ENCODE peak calls at places on chromosomes 16 and 17, in four cellular contexts. One of them, this sample, is unnamed.

GRCh38 chr17:81859906-81860755 is at the start of gene P4HB:
- DNase-seq in A549: no peak
- DNase-seq in K562: no peak
- DNase-seq in HepG2: no peak
- DNase-seq in this sample: no peak

GRCh38 chr16:70805380-70805779 is 4.4 kb upstream of the VAC14 start:
- DNase-seq in HepG2: no peak
- DNase-seq in K562: no peak
- DNase-seq in A549: no peak
- DNase-seq in this sample: no peak

GRCh38 chr16:55169780-55170179 is 154.2 kb upstream of the IRX6 start:
- DNase-seq in K562: no peak
- DNase-seq in A549: no peak
- DNase-seq in HepG2: no peak
- DNase-seq in this sample: no peak

GRCh38 chr17:1256699-1257098 is 13.5 kb upstream of the BHLHA9 start:
- DNase-seq in A549: no peak
- DNase-seq in K562: no peak
- DNase-seq in HepG2: no peak
- DNase-seq in this sample: no peak

GRCh38 chr16:54817432-54817831 is 113.2 kb upstream of the IRX5 start:
- DNase-seq in HepG2: peak
- DNase-seq in K562: peak
- DNase-seq in A549: peak
- DNase-seq in this sample: no peak

GRCh38 chr17:48586355-48586924 is 3.6 kb downstream of the HOXB3 start:
- DNase-seq in A549: no peak
- DNase-seq in K562: no peak
- DNase-seq in HepG2: no peak
- DNase-seq in this sample: no peak

GRCh38 chr17:80712610-80713009 is 168.0 kb downstream of the RPTOR start:
- DNase-seq in A549: no peak
- DNase-seq in K562: no peak
- DNase-seq in HepG2: no peak
- DNase-seq in this sample: no peak

GRCh38 chr17:45240905-45241314 is 19.2 kb downstream of the FMNL1 start:
- DNase-seq in A549: no peak
- DNase-seq in K562: no peak
- DNase-seq in HepG2: no peak
- DNase-seq in this sample: no peak

GRCh38 chr16:74700206-74701040 is at the start of gene MLKL:
- DNase-seq in HepG2: peak
- DNase-seq in K562: peak
- DNase-seq in A549: peak
- DNase-seq in this sample: peak

GRCh38 chr17:27533874-27534815 is 77.9 kb downstream of the KSR1 start:
- DNase-seq in K562: no peak
- DNase-seq in HepG2: no peak
- DNase-seq in A549: no peak
- DNase-seq in this sample: peak

GRCh38 chr17:40886090-40886489 is 1.0 kb upstream of the KRT20 start:
- DNase-seq in HepG2: no peak
- DNase-seq in A549: no peak
- DNase-seq in K562: no peak
- DNase-seq in this sample: no peak

GRCh38 chr16:2774161-2774891 is 2.8 kb downstream of the ELOB start:
- DNase-seq in HepG2: no peak
- DNase-seq in A549: no peak
- DNase-seq in K562: no peak
- DNase-seq in this sample: no peak

GRCh38 chr16:88315543-88316105 is 67.1 kb upstream of the ZNF469 start:
- DNase-seq in HepG2: peak
- DNase-seq in K562: peak
- DNase-seq in A549: peak
- DNase-seq in this sample: no peak

GRCh38 chr17:69084911-69085310 is 24.2 kb upstream of the ABCA9 start:
- DNase-seq in A549: peak
- DNase-seq in K562: no peak
- DNase-seq in HepG2: peak
- DNase-seq in this sample: peak

GRCh38 chr17:39139137-39139516 is 12.3 kb downstream of the PLXDC1 start:
- DNase-seq in A549: peak
- DNase-seq in HepG2: no peak
- DNase-seq in K562: no peak
- DNase-seq in this sample: no peak

GRCh38 chr16:16007743-16008111 is 58.3 kb downstream of the ABCC1 start:
- DNase-seq in HepG2: no peak
- DNase-seq in A549: no peak
- DNase-seq in K562: no peak
- DNase-seq in this sample: no peak

GRCh38 chr16:17224859-17225258 is 245.9 kb downstream of the XYLT1 start:
- DNase-seq in K562: no peak
- DNase-seq in HepG2: no peak
- DNase-seq in A549: no peak
- DNase-seq in this sample: no peak

GRCh38 chr17:32192379-32192778 is 50.1 kb downstream of the RHOT1 start:
- DNase-seq in A549: no peak
- DNase-seq in K562: no peak
- DNase-seq in HepG2: no peak
- DNase-seq in this sample: no peak

GRCh38 chr17:181213-182163 is at the start of gene DOC2B:
- DNase-seq in K562: no peak
- DNase-seq in A549: peak
- DNase-seq in HepG2: no peak
- DNase-seq in this sample: peak

GRCh38 chr17:8464941-8465340 is 29.3 kb downstream of the NDEL1 start:
- DNase-seq in A549: no peak
- DNase-seq in HepG2: peak
- DNase-seq in K562: no peak
- DNase-seq in this sample: no peak

GRCh38 chr17:79800325-79801155 is 3.7 kb upstream of the CBX8 start:
- DNase-seq in HepG2: no peak
- DNase-seq in K562: no peak
- DNase-seq in A549: no peak
- DNase-seq in this sample: peak

GRCh38 chr17:48871551-48872351 is 20.8 kb upstream of the ATP5MC1 start:
- DNase-seq in K562: peak
- DNase-seq in HepG2: peak
- DNase-seq in A549: peak
- DNase-seq in this sample: no peak

GRCh38 chr17:70169707-70170597 is 620 bp downstream of the KCNJ2 start:
- DNase-seq in K562: no peak
- DNase-seq in A549: peak
- DNase-seq in HepG2: no peak
- DNase-seq in this sample: no peak

GRCh38 chr17:63991611-63992010 is 6.5 kb upstream of the PRR29 start:
- DNase-seq in A549: no peak
- DNase-seq in HepG2: no peak
- DNase-seq in K562: no peak
- DNase-seq in this sample: no peak

GRCh38 chr16:68284847-68285246 is 20.5 kb downstream of the SLC7A6 start:
- DNase-seq in HepG2: no peak
- DNase-seq in A549: no peak
- DNase-seq in K562: no peak
- DNase-seq in this sample: no peak
- TF ChIP-seq HMGXB4 in HepG2: no peak
- TF ChIP-seq HMGXB4 in A549: no peak
- TF ChIP-seq HMGXB4 in K562: no peak
- TF ChIP-seq HMGXB4 in this sample: no peak

DNA sequence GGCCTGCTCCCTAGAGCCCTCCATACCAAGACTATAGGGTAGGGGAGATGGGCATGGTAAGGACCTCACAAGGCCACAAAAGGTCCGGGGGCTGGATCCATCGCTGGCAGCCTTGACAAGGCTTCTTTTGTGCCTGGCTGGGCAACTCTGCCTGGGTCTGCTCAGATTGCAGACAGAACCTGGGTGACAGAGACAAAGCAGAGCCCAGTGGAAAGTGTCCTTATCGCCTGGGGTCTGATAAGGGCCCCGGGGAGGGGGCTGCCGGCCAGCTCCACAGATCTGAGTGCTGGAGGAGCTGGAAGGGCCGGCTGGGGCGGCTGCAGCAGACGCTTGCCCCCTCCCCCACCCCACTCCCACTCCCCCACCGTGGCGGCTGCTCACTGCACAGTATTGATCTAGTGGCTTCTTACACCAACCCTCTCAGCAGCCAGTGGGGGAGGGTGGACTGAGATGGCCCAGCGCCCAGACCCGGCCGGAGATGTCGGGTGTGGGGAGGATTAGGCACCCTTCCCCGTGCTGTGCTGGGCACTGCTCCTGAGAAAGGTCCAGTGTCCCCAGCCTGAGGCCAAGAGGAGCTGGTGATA is 7.2 kb downstream of the MMP15 start:
- DNase-seq in HepG2: no peak
- DNase-seq in K562: peak
- DNase-seq in A549: no peak
- DNase-seq in this sample: no peak
- TF ChIP-seq MAX in HepG2: no peak
- TF ChIP-seq MAX in K562: no peak
- TF ChIP-seq MAX in A549: no peak
- TF ChIP-seq MAX in this sample: no peak

GRCh38 chr17:18977021-18977420 is 25.1 kb downstream of the SLC5A10 start:
- DNase-seq in A549: no peak
- DNase-seq in HepG2: no peak
- DNase-seq in K562: no peak
- DNase-seq in this sample: no peak

GRCh38 chr17:18975597-18975996 is 23.6 kb downstream of the SLC5A10 start:
- DNase-seq in HepG2: no peak
- DNase-seq in A549: no peak
- DNase-seq in K562: no peak
- DNase-seq in this sample: no peak

GRCh38 chr17:18971801-18972200 is 19.8 kb downstream of the SLC5A10 start:
- DNase-seq in K562: no peak
- DNase-seq in HepG2: no peak
- DNase-seq in A549: no peak
- DNase-seq in this sample: no peak

GRCh38 chr17:18976201-18976600 is 24.2 kb downstream of the SLC5A10 start:
- DNase-seq in HepG2: no peak
- DNase-seq in K562: no peak
- DNase-seq in A549: no peak
- DNase-seq in this sample: no peak

GRCh38 chr17:18974407-18975149 is 22.6 kb downstream of the SLC5A10 start:
- DNase-seq in K562: no peak
- DNase-seq in HepG2: no peak
- DNase-seq in A549: no peak
- DNase-seq in this sample: no peak
- TF ChIP-seq HMGXB4 in K562: no peak
- TF ChIP-seq HMGXB4 in HepG2: no peak
- TF ChIP-seq HMGXB4 in A549: no peak
- TF ChIP-seq HMGXB4 in this sample: no peak

GRCh38 chr16:77570574-77570973 is 135.7 kb upstream of the ADAMTS18 start:
- DNase-seq in A549: no peak
- DNase-seq in K562: no peak
- DNase-seq in HepG2: no peak
- DNase-seq in this sample: no peak

GRCh38 chr16:77571463-77571862 is 136.6 kb upstream of the ADAMTS18 start:
- DNase-seq in A549: no peak
- DNase-seq in K562: no peak
- DNase-seq in HepG2: no peak
- DNase-seq in this sample: no peak

GRCh38 chr16:77579283-77579985 is 142.9 kb upstream of the NUDT7 start:
- DNase-seq in HepG2: no peak
- DNase-seq in A549: no peak
- DNase-seq in K562: no peak
- DNase-seq in this sample: no peak

GRCh38 chr16:77569406-77569805 is 134.6 kb upstream of the ADAMTS18 start:
- DNase-seq in K562: no peak
- DNase-seq in A549: no peak
- DNase-seq in HepG2: no peak
- DNase-seq in this sample: no peak

GRCh38 chr16:77574867-77575619 is 140.2 kb upstream of the ADAMTS18 start:
- DNase-seq in A549: no peak
- DNase-seq in K562: no peak
- DNase-seq in HepG2: no peak
- DNase-seq in this sample: no peak
- TF ChIP-seq MAX in A549: no peak
- TF ChIP-seq MAX in K562: no peak
- TF ChIP-seq MAX in HepG2: no peak
- TF ChIP-seq MAX in this sample: no peak

DNA sequence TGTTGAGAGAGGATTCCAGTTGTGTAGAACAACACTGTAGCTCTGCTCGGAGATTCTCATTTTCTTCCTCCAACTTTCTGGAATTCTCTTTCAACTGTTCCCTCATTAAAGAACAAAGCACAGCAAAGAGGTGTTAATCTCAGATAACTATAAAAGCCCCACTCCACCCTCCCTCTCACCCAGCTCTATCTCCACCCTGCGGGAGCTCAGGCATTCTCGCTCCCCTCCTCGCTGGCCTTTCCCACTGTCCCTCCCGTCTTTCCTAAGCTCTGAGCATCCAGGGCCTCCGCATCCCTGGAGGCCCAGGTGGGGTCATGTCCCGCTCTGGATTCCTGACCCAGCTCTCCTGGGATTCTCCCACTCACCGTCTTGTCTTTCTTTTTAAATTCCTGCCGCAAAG is 35.1 kb downstream of the DHX38 start:
- DNase-seq in A549: no peak
- DNase-seq in HepG2: no peak
- DNase-seq in K562: no peak
- DNase-seq in this sample: no peak
- TF ChIP-seq HMGXB4 in A549: no peak
- TF ChIP-seq HMGXB4 in HepG2: no peak
- TF ChIP-seq HMGXB4 in K562: no peak
- TF ChIP-seq HMGXB4 in this sample: no peak

GRCh38 chr17:77796201-77796860 is 162.2 kb upstream of the TNRC6C start:
- DNase-seq in K562: no peak
- DNase-seq in A549: no peak
- DNase-seq in HepG2: no peak
- DNase-seq in this sample: no peak

GRCh38 chr17:77800832-77801231 is 157.7 kb upstream of the TNRC6C start:
- DNase-seq in HepG2: no peak
- DNase-seq in A549: no peak
- DNase-seq in K562: no peak
- DNase-seq in this sample: no peak

GRCh38 chr17:77795685-77796084 is 162.8 kb upstream of the TNRC6C start:
- DNase-seq in A549: no peak
- DNase-seq in K562: no peak
- DNase-seq in HepG2: no peak
- DNase-seq in this sample: no peak

GRCh38 chr17:77801545-77802332 is 156.8 kb upstream of the TNRC6C start:
- DNase-seq in A549: no peak
- DNase-seq in K562: no peak
- DNase-seq in HepG2: no peak
- DNase-seq in this sample: no peak

DNA sequence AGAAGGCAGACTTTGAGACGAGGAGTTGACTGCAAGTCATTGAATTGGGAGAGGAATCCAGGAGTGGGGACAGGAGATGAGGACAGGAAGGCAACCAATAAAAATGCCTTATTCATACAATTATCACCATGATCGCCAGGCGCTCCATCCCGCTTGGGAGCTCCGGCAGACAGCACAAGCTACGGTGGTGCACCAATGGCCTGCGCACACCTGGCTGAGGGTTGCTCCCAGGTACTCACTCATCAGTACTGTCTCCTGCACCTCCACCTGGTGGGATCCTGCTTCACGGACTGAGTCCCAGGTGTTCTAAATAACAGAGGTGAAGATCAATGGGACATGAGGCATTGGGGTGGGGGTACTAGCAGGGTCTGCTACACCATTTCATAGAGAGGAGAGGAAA is 160.0 kb upstream of the TNRC6C start:
- DNase-seq in HepG2: no peak
- DNase-seq in A549: no peak
- DNase-seq in K562: no peak
- DNase-seq in this sample: no peak
- TF ChIP-seq MAX in HepG2: no peak
- TF ChIP-seq MAX in A549: no peak
- TF ChIP-seq MAX in K562: no peak
- TF ChIP-seq MAX in this sample: no peak

This sample was measured in WTC11.